ENCODE peak calls at places on chromosomes 5 and 9, in ten cellular contexts. One of them, this sample, is unnamed.

GRCh38 chr9:81083062-81083461 is 606.3 kb downstream of the TLE1 start:
- DNase-seq in vagina: no peak
- DNase-seq in MM.1S: no peak
- DNase-seq in body of pancreas: no peak
- DNase-seq in GM06990: no peak
- DNase-seq in A673: peak
- DNase-seq in AG04449: no peak
- DNase-seq in K562: no peak
- DNase-seq in fibroblast of pulmonary artery: peak
- DNase-seq in breast epithelium: no peak
- DNase-seq in this sample: peak

GRCh38 chr9:131943397-131943796 is 136.3 kb downstream of the MED27 start:
- DNase-seq in vagina: no peak
- DNase-seq in MM.1S: no peak
- DNase-seq in body of pancreas: no peak
- DNase-seq in GM06990: no peak
- DNase-seq in A673: no peak
- DNase-seq in AG04449: no peak
- DNase-seq in K562: no peak
- DNase-seq in fibroblast of pulmonary artery: no peak
- DNase-seq in breast epithelium: no peak
- DNase-seq in this sample: no peak

GRCh38 chr5:174535691-174536090 is 188.7 kb upstream of the MSX2 start:
- DNase-seq in vagina: no peak
- DNase-seq in MM.1S: no peak
- DNase-seq in body of pancreas: no peak
- DNase-seq in GM06990: no peak
- DNase-seq in A673: peak
- DNase-seq in AG04449: no peak
- DNase-seq in K562: no peak
- DNase-seq in fibroblast of pulmonary artery: no peak
- DNase-seq in breast epithelium: no peak
- DNase-seq in this sample: peak

GRCh38 chr5:36494756-36495637 is 111.4 kb upstream of the SLC1A3 start:
- DNase-seq in vagina: no peak
- DNase-seq in MM.1S: no peak
- DNase-seq in body of pancreas: no peak
- DNase-seq in GM06990: no peak
- DNase-seq in A673: peak
- DNase-seq in AG04449: no peak
- DNase-seq in K562: no peak
- DNase-seq in fibroblast of pulmonary artery: peak
- DNase-seq in breast epithelium: peak
- DNase-seq in this sample: no peak

GRCh38 chr5:114305402-114306207 is 56.3 kb upstream of the KCNN2 start:
- DNase-seq in vagina: no peak
- DNase-seq in MM.1S: peak
- DNase-seq in body of pancreas: no peak
- DNase-seq in GM06990: no peak
- DNase-seq in A673: peak
- DNase-seq in AG04449: no peak
- DNase-seq in K562: no peak
- DNase-seq in fibroblast of pulmonary artery: peak
- DNase-seq in breast epithelium: no peak
- DNase-seq in this sample: peak

GRCh38 chr5:178360926-178361235 is 128.3 kb upstream of the PHYKPL start:
- DNase-seq in vagina: no peak
- DNase-seq in MM.1S: no peak
- DNase-seq in body of pancreas: no peak
- DNase-seq in GM06990: no peak
- DNase-seq in A673: no peak
- DNase-seq in AG04449: no peak
- DNase-seq in K562: no peak
- DNase-seq in fibroblast of pulmonary artery: no peak
- DNase-seq in breast epithelium: no peak
- DNase-seq in this sample: no peak

GRCh38 chr5:113292535-113292934 is 142.3 kb downstream of the TSSK1B start:
- DNase-seq in vagina: no peak
- DNase-seq in MM.1S: peak
- DNase-seq in body of pancreas: no peak
- DNase-seq in GM06990: no peak
- DNase-seq in A673: no peak
- DNase-seq in AG04449: no peak
- DNase-seq in K562: no peak
- DNase-seq in fibroblast of pulmonary artery: peak
- DNase-seq in breast epithelium: no peak
- DNase-seq in this sample: peak

GRCh38 chr9:100488171-100488570 is 15.2 kb downstream of the TMEFF1 start:
- DNase-seq in vagina: no peak
- DNase-seq in MM.1S: no peak
- DNase-seq in body of pancreas: no peak
- DNase-seq in GM06990: no peak
- DNase-seq in A673: no peak
- DNase-seq in AG04449: no peak
- DNase-seq in K562: no peak
- DNase-seq in fibroblast of pulmonary artery: no peak
- DNase-seq in breast epithelium: no peak
- DNase-seq in this sample: no peak

GRCh38 chr9:82606761-82607382 is 456.1 kb downstream of the RASEF start:
- DNase-seq in vagina: no peak
- DNase-seq in MM.1S: peak
- DNase-seq in body of pancreas: peak
- DNase-seq in GM06990: no peak
- DNase-seq in A673: peak
- DNase-seq in AG04449: peak
- DNase-seq in K562: no peak
- DNase-seq in fibroblast of pulmonary artery: peak
- DNase-seq in breast epithelium: no peak
- DNase-seq in this sample: peak

GRCh38 chr5:32586251-32586642 is 890 bp downstream of the SUB1 start:
- DNase-seq in vagina: no peak
- DNase-seq in MM.1S: peak
- DNase-seq in body of pancreas: no peak
- DNase-seq in GM06990: no peak
- DNase-seq in A673: no peak
- DNase-seq in AG04449: no peak
- DNase-seq in K562: no peak
- DNase-seq in fibroblast of pulmonary artery: no peak
- DNase-seq in breast epithelium: no peak
- DNase-seq in this sample: no peak

DNA sequence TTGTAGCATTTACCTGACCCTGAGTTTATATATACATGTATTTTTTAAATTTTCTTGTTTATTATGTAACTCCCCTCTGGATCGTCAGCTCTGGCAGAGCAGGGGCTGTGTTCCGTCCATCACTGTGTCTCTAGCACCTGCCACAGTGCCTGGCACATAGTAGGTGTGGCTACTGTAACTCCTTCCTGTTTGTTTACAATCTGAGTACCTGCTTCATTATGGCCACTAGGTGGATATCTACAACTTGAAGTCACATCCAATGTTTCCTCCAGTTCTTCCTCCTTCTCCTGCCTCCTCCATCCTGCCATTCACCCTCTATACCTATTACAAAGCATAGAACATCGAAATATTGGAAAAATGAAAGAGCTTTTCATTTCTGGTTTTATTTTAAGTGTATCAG is 14.2 kb upstream of the PPP1R2B start:
- DNase-seq in vagina: no peak
- DNase-seq in MM.1S: peak
- DNase-seq in body of pancreas: no peak
- DNase-seq in GM06990: no peak
- DNase-seq in A673: no peak
- DNase-seq in AG04449: no peak
- DNase-seq in K562: peak
- DNase-seq in fibroblast of pulmonary artery: no peak
- DNase-seq in breast epithelium: no peak
- DNase-seq in this sample: no peak
- TF ChIP-seq CTCF in vagina: no peak
- TF ChIP-seq CTCF in MM.1S: peak
- TF ChIP-seq CTCF in body of pancreas: peak
- TF ChIP-seq CTCF in GM06990: peak
- TF ChIP-seq CTCF in A673: peak
- TF ChIP-seq CTCF in AG04449: no peak
- TF ChIP-seq CTCF in K562: no peak
- TF ChIP-seq CTCF in fibroblast of pulmonary artery: no peak
- TF ChIP-seq CTCF in breast epithelium: no peak
- TF ChIP-seq CTCF in this sample: no peak

DNA sequence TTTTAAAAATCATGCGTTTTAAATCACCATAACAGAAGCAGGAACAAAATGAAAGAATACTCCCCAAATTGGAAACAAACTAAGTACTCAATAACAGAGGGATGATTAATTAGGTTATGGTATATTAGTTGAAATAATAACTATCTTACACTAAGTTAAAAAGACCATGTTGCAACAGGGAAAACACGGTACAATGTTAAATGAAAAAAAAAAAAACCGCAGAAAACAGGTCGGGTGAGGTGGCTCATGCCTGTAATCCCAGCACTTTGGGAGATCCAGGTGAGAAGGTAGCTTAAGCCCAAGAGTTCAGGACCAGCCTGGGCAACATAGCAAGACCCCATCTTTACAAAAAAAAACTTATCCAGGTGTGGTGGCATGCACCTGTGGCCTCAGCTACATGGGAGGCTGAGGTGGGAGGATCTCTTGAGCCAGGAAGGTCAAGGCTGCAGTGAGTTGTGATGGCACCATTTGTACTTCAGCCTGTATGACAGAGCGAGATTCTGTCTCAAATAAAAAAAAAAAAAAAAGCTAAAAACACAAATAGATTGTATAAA is 2.4 kb upstream of the PTPN3 start:
- DNase-seq in vagina: no peak
- DNase-seq in MM.1S: no peak
- DNase-seq in body of pancreas: no peak
- DNase-seq in GM06990: no peak
- DNase-seq in A673: no peak
- DNase-seq in AG04449: no peak
- DNase-seq in K562: no peak
- DNase-seq in fibroblast of pulmonary artery: no peak
- DNase-seq in breast epithelium: no peak
- DNase-seq in this sample: no peak
- H3K4me3 ChIP-seq in vagina: peak
- H3K4me3 ChIP-seq in MM.1S: no peak
- H3K4me3 ChIP-seq in body of pancreas: no peak
- H3K4me3 ChIP-seq in GM06990: no peak
- H3K4me3 ChIP-seq in A673: no peak
- H3K4me3 ChIP-seq in AG04449: no peak
- H3K4me3 ChIP-seq in K562: no peak
- H3K4me3 ChIP-seq in fibroblast of pulmonary artery: no peak
- H3K4me3 ChIP-seq in breast epithelium: no peak
- H3K4me3 ChIP-seq in this sample: no peak

GRCh38 chr5:129696636-129697035 is 51.3 kb upstream of the MINAR2 start:
- DNase-seq in vagina: no peak
- DNase-seq in MM.1S: no peak
- DNase-seq in body of pancreas: no peak
- DNase-seq in GM06990: no peak
- DNase-seq in A673: no peak
- DNase-seq in AG04449: no peak
- DNase-seq in K562: no peak
- DNase-seq in fibroblast of pulmonary artery: no peak
- DNase-seq in breast epithelium: no peak
- DNase-seq in this sample: no peak

GRCh38 chr5:129698661-129699060 is 49.2 kb upstream of the MINAR2 start:
- DNase-seq in vagina: no peak
- DNase-seq in MM.1S: no peak
- DNase-seq in body of pancreas: no peak
- DNase-seq in GM06990: no peak
- DNase-seq in A673: no peak
- DNase-seq in AG04449: no peak
- DNase-seq in K562: no peak
- DNase-seq in fibroblast of pulmonary artery: no peak
- DNase-seq in breast epithelium: no peak
- DNase-seq in this sample: no peak
- TF ChIP-seq CTCF in vagina: no peak
- TF ChIP-seq CTCF in MM.1S: peak
- TF ChIP-seq CTCF in body of pancreas: no peak
- TF ChIP-seq CTCF in GM06990: no peak
- TF ChIP-seq CTCF in A673: peak
- TF ChIP-seq CTCF in AG04449: peak
- TF ChIP-seq CTCF in K562: no peak
- TF ChIP-seq CTCF in fibroblast of pulmonary artery: peak
- TF ChIP-seq CTCF in breast epithelium: no peak
- TF ChIP-seq CTCF in this sample: peak

GRCh38 chr9:21590058-21590996 is 108.2 kb upstream of the IFNE start:
- DNase-seq in vagina: no peak
- DNase-seq in MM.1S: no peak
- DNase-seq in body of pancreas: no peak
- DNase-seq in GM06990: no peak
- DNase-seq in A673: no peak
- DNase-seq in AG04449: no peak
- DNase-seq in K562: no peak
- DNase-seq in fibroblast of pulmonary artery: no peak
- DNase-seq in breast epithelium: no peak
- DNase-seq in this sample: no peak
- H3K4me3 ChIP-seq in vagina: no peak
- H3K4me3 ChIP-seq in MM.1S: no peak
- H3K4me3 ChIP-seq in body of pancreas: no peak
- H3K4me3 ChIP-seq in GM06990: no peak
- H3K4me3 ChIP-seq in A673: no peak
- H3K4me3 ChIP-seq in AG04449: no peak
- H3K4me3 ChIP-seq in K562: no peak
- H3K4me3 ChIP-seq in fibroblast of pulmonary artery: no peak
- H3K4me3 ChIP-seq in breast epithelium: no peak
- H3K4me3 ChIP-seq in this sample: no peak

GRCh38 chr5:179432547-179432946 is 87.3 kb upstream of the ADAMTS2 start:
- DNase-seq in vagina: no peak
- DNase-seq in MM.1S: no peak
- DNase-seq in body of pancreas: no peak
- DNase-seq in GM06990: no peak
- DNase-seq in A673: no peak
- DNase-seq in AG04449: no peak
- DNase-seq in K562: no peak
- DNase-seq in fibroblast of pulmonary artery: no peak
- DNase-seq in breast epithelium: no peak
- DNase-seq in this sample: no peak
- TF ChIP-seq CTCF in vagina: no peak
- TF ChIP-seq CTCF in MM.1S: no peak
- TF ChIP-seq CTCF in body of pancreas: no peak
- TF ChIP-seq CTCF in GM06990: no peak
- TF ChIP-seq CTCF in A673: no peak
- TF ChIP-seq CTCF in AG04449: no peak
- TF ChIP-seq CTCF in K562: no peak
- TF ChIP-seq CTCF in fibroblast of pulmonary artery: no peak
- TF ChIP-seq CTCF in breast epithelium: no peak
- TF ChIP-seq CTCF in this sample: no peak

DNA sequence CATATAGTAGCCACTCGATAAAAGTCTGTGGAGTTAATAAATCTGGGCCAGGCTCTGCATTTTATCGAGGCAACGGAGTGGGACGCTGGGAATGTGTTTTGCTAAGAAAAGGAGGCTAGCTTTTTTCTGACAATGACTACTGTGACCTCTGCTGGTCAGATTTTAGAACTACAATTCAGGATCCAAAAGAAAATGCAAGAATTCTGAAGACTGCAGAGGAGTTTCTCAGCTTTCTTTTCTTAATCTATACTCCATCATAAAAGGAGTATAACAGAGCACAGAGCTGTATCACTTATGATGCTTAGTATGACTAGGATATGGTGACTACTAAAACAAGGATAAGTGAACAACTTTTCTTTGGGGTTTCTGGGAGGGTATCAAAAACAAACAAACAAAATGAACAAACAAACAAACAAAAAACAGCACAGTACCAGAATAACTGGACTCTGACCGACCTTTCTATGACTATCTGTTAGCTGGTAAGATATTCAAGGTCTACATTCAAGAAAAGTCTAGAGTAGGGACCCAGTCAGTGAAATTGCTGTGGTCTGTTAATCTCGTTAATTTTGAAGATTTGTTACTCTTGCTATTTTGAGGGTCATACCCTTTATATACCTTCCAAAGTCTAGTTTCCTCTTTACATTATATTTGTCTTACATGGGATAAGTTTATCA is 46.2 kb upstream of the CER1 start:
- DNase-seq in vagina: no peak
- DNase-seq in MM.1S: peak
- DNase-seq in body of pancreas: peak
- DNase-seq in GM06990: no peak
- DNase-seq in A673: peak
- DNase-seq in AG04449: no peak
- DNase-seq in K562: peak
- DNase-seq in fibroblast of pulmonary artery: peak
- DNase-seq in breast epithelium: no peak
- DNase-seq in this sample: peak
- H3K4me3 ChIP-seq in vagina: no peak
- H3K4me3 ChIP-seq in MM.1S: no peak
- H3K4me3 ChIP-seq in body of pancreas: no peak
- H3K4me3 ChIP-seq in GM06990: no peak
- H3K4me3 ChIP-seq in A673: no peak
- H3K4me3 ChIP-seq in AG04449: no peak
- H3K4me3 ChIP-seq in K562: no peak
- H3K4me3 ChIP-seq in fibroblast of pulmonary artery: no peak
- H3K4me3 ChIP-seq in breast epithelium: no peak
- H3K4me3 ChIP-seq in this sample: no peak

This sample was measured in fibroblast of villous mesenchyme.